ENCODE peak calls at places on chromosomes 1 and 21, in four cellular contexts. I is T-cell, N is heart right ventricle, Z is AG04450. P is an unnamed sample.

GRCh38 chr1:29879217-29879616 is 642.9 kb downstream of the PTPRU start:
- DNase-seq in I (no peak), N (no peak), Z (no peak), P (no peak)

GRCh38 chr1:202953412-202953811 is 4.7 kb downstream of the ADIPOR1 start:
- DNase-seq in I (no peak), N (no peak), Z (no peak), P (no peak)

GRCh38 chr1:181179279-181179979 is 90.9 kb downstream of the IER5 start:
- DNase-seq in I (no peak), N (no peak), Z (no peak), P (no peak)

GRCh38 chr1:1315435-1315901 is 7.1 kb downstream of the PUSL1 start:
- DNase-seq in I (no peak), N (no peak), Z (no peak), P (no peak)

GRCh38 chr1:12617901-12618660 is at the start of gene DHRS3:
- DNase-seq in I (peak; percentile 64), N (peak; percentile 80), Z (no peak), P (peak; percentile 84)

GRCh38 chr1:203992440-203992839 is 80.5 kb upstream of the SOX13 start:
- DNase-seq in I (no peak), N (no peak), Z (no peak), P (no peak)

GRCh38 chr21:29526545-29526944 is 227.8 kb downstream of the BACH1 start:
- DNase-seq in I (no peak), N (no peak), Z (no peak), P (no peak)

GRCh38 chr1:43938892-43939587 is 5.4 kb downstream of the ARTN start:
- DNase-seq in I (no peak), N (no peak), Z (no peak), P (peak; percentile 44)

GRCh38 chr1:160133990-160134770 is 17.2 kb upstream of the ATP1A4 start:
- DNase-seq in I (no peak), N (no peak), Z (no peak), P (no peak)

GRCh38 chr1:154951901-154952657 is 3.8 kb downstream of the PBXIP1 start:
- DNase-seq in I (peak; percentile 60), N (no peak), Z (no peak), P (no peak)

GRCh38 chr1:62725255-62725654 is 37.1 kb upstream of the DOCK7 start:
- DNase-seq in I (no peak), N (no peak), Z (peak; percentile 68), P (no peak)

GRCh38 chr1:26538480-26539412 is 9.2 kb downstream of the RPS6KA1 start:
- DNase-seq in I (no peak), N (peak; percentile 24), Z (no peak), P (no peak)

GRCh38 chr1:154627247-154628121 is 19.5 kb upstream of the ADAR start:
- DNase-seq in I (peak; percentile 87), N (peak; percentile 95), Z (no peak), P (peak; percentile 93)

GRCh38 chr1:89633745-89634625 is 1.1 kb downstream of the LRRC8C start:
- DNase-seq in I (no peak), N (peak; percentile 27), Z (no peak), P (no peak)

GRCh38 chr1:27399251-27399885 is 6.9 kb downstream of the GPR3 start:
- DNase-seq in I (no peak), N (no peak), Z (no peak), P (no peak)

GRCh38 chr1:3981261-3981660 is 81.2 kb upstream of the C1orf174 start:
- DNase-seq in I (no peak), N (no peak), Z (no peak), P (no peak)

GRCh38 chr21:17451364-17451869 is 61.4 kb upstream of the CXADR start:
- DNase-seq in I (no peak), N (no peak), Z (peak; percentile 50), P (no peak)

GRCh38 chr1:1200876-1201810 is 5.2 kb downstream of the TNFRSF18 start:
- DNase-seq in I (peak; percentile 79), N (peak; percentile 70), Z (peak; percentile 15), P (peak; percentile 44)

GRCh38 chr1:6513296-6513928 is 21.9 kb upstream of the PLEKHG5 start:
- DNase-seq in I (no peak), N (no peak), Z (no peak), P (no peak)

GRCh38 chr21:44800971-44801467 is 601 bp downstream of the UBE2G2 start:
- DNase-seq in I (no peak), N (no peak), Z (no peak), P (no peak)